ENCODE peak calls at places on chromosome 19, in five cellular contexts. N is transverse colon, S is uterus, M is right lobe of liver, I is heart left ventricle. Q is an unnamed sample.

GRCh38 chr19:16581971-16582343 is 9.7 kb upstream of the SLC35E1 start:
- DNase-seq in S (no peak), M (no peak), I (no peak), N (no peak), Q (no peak)

GRCh38 chr19:32373614-32374295 is 28.3 kb downstream of the ZNF507 start:
- DNase-seq in I (no peak), N (peak), M (no peak), S (peak), Q (no peak)

GRCh38 chr19:53055117-53055516 is 10.6 kb downstream of the ERVV-2 start:
- DNase-seq in M (no peak), I (no peak), N (no peak), S (no peak), Q (no peak)

GRCh38 chr19:29770653-29771052 is 41.1 kb upstream of the CCNE1 start:
- DNase-seq in I (no peak), M (no peak), N (no peak), S (no peak), Q (no peak)

GRCh38 chr19:7706188-7706530 is 4.2 kb upstream of the FCER2 start:
- DNase-seq in M (no peak), N (no peak), I (no peak), S (no peak), Q (no peak)

GRCh38 chr19:18520848-18521691 is 800 bp downstream of the ELL start:
- DNase-seq in N (peak), I (no peak), M (peak), S (peak), Q (peak)

GRCh38 chr19:19459707-19460251 is 54.3 kb downstream of the GATAD2A start:
- DNase-seq in M (peak), I (no peak), S (no peak), N (peak), Q (peak)

GRCh38 chr19:32581704-32582164 is 744 bp downstream of the PDCD5 start:
- DNase-seq in N (peak), M (peak), S (peak), I (no peak), Q (no peak)

GRCh38 chr19:9850235-9850959 is 15.3 kb downstream of the PIN1 start:
- DNase-seq in N (no peak), I (no peak), S (no peak), M (no peak), Q (no peak)

GRCh38 chr19:4594199-4594598 is 34.7 kb upstream of the SEMA6B start:
- DNase-seq in I (no peak), S (no peak), N (no peak), M (no peak), Q (no peak)

GRCh38 chr19:44800461-44800860 is 8.4 kb upstream of the BCAM start:
- DNase-seq in S (peak), I (peak), M (peak), N (peak), Q (peak)

GRCh38 chr19:17328517-17329060 is 6.1 kb downstream of the ANO8 start:
- DNase-seq in M (no peak), N (no peak), S (no peak), I (no peak), Q (no peak)

GRCh38 chr19:7397687-7398086 is 49.0 kb downstream of the ARHGEF18 start:
- DNase-seq in N (no peak), S (no peak), I (no peak), M (no peak), Q (no peak)

GRCh38 chr19:53870485-53870844 is 2.8 kb downstream of the MYADM start:
- DNase-seq in S (no peak), M (peak), N (peak), I (no peak), Q (peak)

GRCh38 chr19:41882568-41883462 is at the start of gene ARHGEF1:
- DNase-seq in S (peak), N (peak), M (peak), I (peak), Q (peak)

GRCh38 chr19:43784251-43784980 is 3.6 kb upstream of the KCNN4 start:
- DNase-seq in I (no peak), S (no peak), M (no peak), N (peak), Q (no peak)

GRCh38 chr19:53008061-53008778 is 5.5 kb upstream of the ERVV-1 start:
- DNase-seq in I (no peak), S (no peak), M (no peak), N (no peak), Q (no peak)

DNA sequence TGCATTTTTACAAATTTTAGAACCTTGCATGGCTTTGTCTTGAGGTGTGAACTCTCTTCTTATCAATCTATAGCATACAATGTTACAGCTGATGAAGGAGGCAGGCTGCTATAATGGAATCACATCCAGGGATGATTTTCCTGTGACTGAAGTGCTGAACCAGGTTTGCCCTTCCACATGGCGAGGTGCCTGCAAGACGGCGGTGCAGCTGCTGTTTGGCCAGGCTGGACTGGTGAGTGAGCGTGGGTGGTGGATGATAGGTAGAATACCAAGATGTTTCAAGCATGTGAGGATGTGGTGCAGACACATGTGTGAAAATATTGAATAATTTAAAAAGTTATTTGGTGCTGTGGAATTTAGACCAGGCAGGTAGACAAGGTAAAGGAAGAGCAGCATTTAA is 34.9 kb upstream of the GPI start:
- DNase-seq in M (no peak), I (no peak), S (no peak), N (no peak), Q (no peak)
- TF ChIP-seq POLR2A in M (no peak), I (no peak), S (no peak), N (no peak), Q (no peak)

DNA sequence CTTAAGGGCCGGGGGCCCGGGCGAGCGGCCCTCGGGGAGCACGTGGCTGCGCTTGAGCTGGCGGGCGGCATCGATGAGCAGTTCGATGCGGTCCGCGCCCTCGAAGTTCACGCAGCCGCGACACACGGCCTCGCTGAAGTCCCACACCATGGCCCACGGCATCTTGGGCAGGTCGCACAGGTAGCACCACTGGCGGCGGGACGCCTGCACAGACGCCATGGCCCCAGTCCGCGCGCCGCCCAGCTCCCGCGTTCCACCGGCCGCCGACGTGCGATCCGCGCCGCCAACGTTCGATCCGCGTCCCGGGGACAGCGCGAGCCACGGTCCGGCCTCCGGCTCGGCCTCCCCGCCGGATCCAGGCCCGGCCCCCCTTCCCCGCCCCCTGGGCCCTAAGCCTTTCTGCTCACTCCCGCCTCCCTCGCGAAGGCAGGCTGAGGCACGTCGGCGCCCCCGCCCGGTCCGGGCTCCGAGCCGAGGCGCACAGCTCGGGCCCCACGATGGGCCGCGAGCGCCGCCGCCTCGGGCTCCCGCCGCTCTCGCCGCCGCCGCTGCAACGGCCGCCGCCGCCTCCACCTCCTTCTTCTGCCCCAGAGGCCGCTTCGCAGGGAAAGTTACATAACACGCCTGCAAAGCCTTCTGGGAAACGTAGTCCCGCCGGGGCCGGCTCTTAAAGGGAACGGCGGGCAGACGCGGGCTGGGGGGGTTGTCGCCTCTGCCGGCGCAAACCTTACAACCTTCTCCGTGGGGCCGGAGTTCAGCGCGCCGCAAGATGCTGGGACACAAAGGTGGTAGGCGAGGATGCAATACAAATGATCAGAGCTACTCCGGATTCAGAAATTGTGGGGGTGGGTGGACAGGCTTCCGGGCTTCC is at the start of gene IRF2BP1:
- DNase-seq in M (peak), I (peak), N (peak), S (peak), Q (peak)
- TF ChIP-seq POLR2A in M (peak), I (no peak), N (no peak), S (peak), Q (no peak)

DNA sequence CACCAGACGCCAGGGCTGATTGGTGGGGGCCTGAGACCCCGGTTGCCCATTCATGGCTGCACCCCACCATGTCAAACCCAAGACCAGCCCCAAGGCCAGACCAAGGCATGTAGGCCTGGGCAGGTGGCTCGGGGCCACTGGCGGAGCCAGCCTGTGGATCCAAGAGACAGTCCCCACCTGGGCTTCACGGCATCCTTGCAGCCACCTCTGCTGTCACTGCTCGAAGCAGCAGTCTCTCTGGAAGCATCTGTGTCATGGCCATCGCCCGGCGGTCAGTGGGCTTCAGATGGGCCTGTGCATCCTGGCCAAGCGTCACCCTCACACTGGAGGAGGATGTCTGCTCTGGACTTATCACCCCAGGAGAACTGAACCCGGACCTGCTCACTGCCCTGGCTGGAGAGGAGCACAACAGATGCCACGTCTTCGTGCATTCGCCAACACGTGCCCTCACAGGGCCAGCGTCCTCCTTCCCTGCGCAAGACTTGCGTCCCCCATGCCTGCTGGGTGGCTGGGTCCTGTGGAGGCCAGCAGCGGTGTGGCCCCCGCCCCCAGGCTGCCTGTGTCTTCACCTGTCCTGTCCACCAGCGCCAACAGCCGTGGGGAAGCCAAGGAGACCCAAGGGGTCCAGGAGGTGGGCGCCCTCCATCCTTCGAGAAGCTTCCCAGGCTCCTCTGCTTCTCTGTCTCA is 3.6 kb upstream of the TEKTIP1 start:
- DNase-seq in N (no peak), M (no peak), I (no peak), S (no peak), Q (no peak)
- TF ChIP-seq POLR2A in N (no peak), M (no peak), I (no peak), S (no peak), Q (no peak)

GRCh38 chr19:50739841-50740426 is 16.8 kb downstream of the CLEC11A start:
- DNase-seq in I (no peak), M (no peak), S (no peak), N (no peak), Q (no peak)

GRCh38 chr19:50741179-50741933 is 18.2 kb downstream of the CLEC11A start:
- DNase-seq in N (no peak), M (no peak), I (no peak), S (no peak), Q (no peak)

GRCh38 chr19:50739132-50739746 is 16.1 kb downstream of the CLEC11A start:
- DNase-seq in S (no peak), M (no peak), N (no peak), I (no peak), Q (no peak)

GRCh38 chr19:50735869-50736268 is 12.7 kb downstream of the CLEC11A start:
- DNase-seq in I (no peak), N (no peak), M (no peak), S (no peak), Q (no peak)

GRCh38 chr19:50736338-50736737 is 13.2 kb downstream of the CLEC11A start:
- DNase-seq in N (no peak), M (no peak), I (no peak), S (no peak), Q (no peak)
- TF ChIP-seq POLR2A in N (no peak), M (no peak), I (no peak), S (no peak), Q (no peak)

DNA sequence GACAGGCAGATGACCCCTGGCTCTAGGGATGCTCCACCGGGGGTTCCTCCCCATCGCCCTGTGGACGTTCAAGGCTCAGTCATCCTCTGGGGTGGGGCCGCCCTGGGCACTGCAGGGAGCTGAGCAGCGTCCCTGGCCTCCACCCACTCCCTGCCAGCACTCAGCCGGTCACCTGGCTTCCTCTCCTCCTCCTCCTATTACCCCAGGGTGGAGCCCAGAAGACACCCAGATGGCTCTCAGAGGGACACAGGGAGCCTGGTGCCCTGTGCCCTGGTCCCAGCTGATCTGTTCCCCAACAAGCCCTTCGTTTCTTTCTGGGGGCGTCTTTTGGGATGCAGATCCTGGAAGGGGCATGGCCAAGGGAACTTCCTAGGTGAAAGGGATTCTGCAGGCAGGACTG is 3.7 kb upstream of the MKNK2 start:
- DNase-seq in M (no peak), I (no peak), S (no peak), N (peak), Q (peak)
- TF ChIP-seq POLR2A in M (no peak), I (no peak), S (no peak), N (peak), Q (no peak)

GRCh38 chr19:425056-425455 is 16.1 kb upstream of the C2CD4C start:
- DNase-seq in N (no peak), S (no peak), I (peak), M (peak), Q (no peak)

GRCh38 chr19:424546-424945 is 15.6 kb upstream of the C2CD4C start:
- DNase-seq in S (no peak), M (no peak), I (no peak), N (no peak), Q (no peak)

GRCh38 chr19:423691-424466 is 14.9 kb upstream of the C2CD4C start:
- DNase-seq in I (peak), M (peak), N (no peak), S (no peak), Q (no peak)

GRCh38 chr19:419721-420515 is 11.0 kb upstream of the C2CD4C start:
- DNase-seq in M (peak), S (no peak), I (peak), N (no peak), Q (peak)

GRCh38 chr19:422213-422916 is 13.4 kb upstream of the C2CD4C start:
- DNase-seq in N (no peak), S (no peak), M (peak), I (peak), Q (no peak)
- TF ChIP-seq POLR2A in N (no peak), S (no peak), M (no peak), I (no peak), Q (no peak)